ENCODE peak calls at places on chromosomes 13 and 19, in nine cellular contexts. U, I, J, Z, K, A, N, C and B are unnamed samples.

GRCh38 chr13:59261928-59262488 is 901.7 kb downstream of the DIAPH3 start:
- DNase-seq in U (no peak), I (no peak), J (no peak), Z (peak; percentile 68), K (peak; percentile 29), A (no peak), N (no peak), C (no peak), B (no peak)

GRCh38 chr19:14496849-14497346 is 971 bp upstream of the GIPC1 start:
- DNase-seq in U (no peak), I (no peak), J (no peak), Z (no peak), K (no peak), A (no peak), N (no peak), C (no peak), B (no peak)

GRCh38 chr19:27742041-27742440 is 1470.9 kb downstream of the UQCRFS1 start:
- DNase-seq in U (no peak), I (no peak), J (no peak), Z (no peak), K (no peak), A (peak; percentile 59), N (no peak), C (no peak), B (no peak)

GRCh38 chr13:114130708-114131580 is 1.5 kb downstream of the RASA3 start:
- DNase-seq in U (peak; percentile 76), I (peak; percentile 86), J (no peak), Z (peak; percentile 78), K (peak; percentile 91), A (peak; percentile 94), N (peak; percentile 57), C (no peak), B (no peak)

GRCh38 chr13:28574617-28575142 is 79.8 kb upstream of the FLT1 start:
- DNase-seq in U (no peak), I (no peak), J (no peak), Z (peak; percentile 92), K (peak; percentile 99), A (peak; percentile 96), N (no peak), C (no peak), B (peak; percentile 25)

GRCh38 chr13:94674609-94675348 is 37.6 kb downstream of the SOX21 start:
- DNase-seq in U (no peak), I (no peak), J (peak; percentile 17), Z (peak; percentile 58), K (peak; percentile 68), A (peak; percentile 18), N (no peak), C (peak; percentile 38), B (no peak)

GRCh38 chr13:102708991-102709390 is 14.1 kb upstream of the METTL21C start:
- DNase-seq in U (no peak), I (no peak), J (no peak), Z (no peak), K (no peak), A (no peak), N (no peak), C (no peak), B (no peak)

GRCh38 chr19:47729468-47729798 is 15.9 kb upstream of the NOP53 start:
- DNase-seq in U (peak; percentile 64), I (peak; percentile 85), J (no peak), Z (peak; percentile 90), K (peak; percentile 90), A (peak; percentile 92), N (peak; percentile 83), C (no peak), B (no peak)

GRCh38 chr13:75079226-75079625 is 402.7 kb downstream of the TBC1D4 start:
- DNase-seq in U (no peak), I (no peak), J (no peak), Z (peak; percentile 32), K (peak; percentile 90), A (peak; percentile 82), N (no peak), C (no peak), B (no peak)

GRCh38 chr19:33470686-33471085 is 50.9 kb downstream of the PEPD start:
- DNase-seq in U (no peak), I (peak; percentile 15), J (no peak), Z (no peak), K (no peak), A (no peak), N (no peak), C (no peak), B (no peak)

GRCh38 chr19:19121371-19121770 is 16.9 kb downstream of the TMEM161A start:
- DNase-seq in U (no peak), I (peak; percentile 42), J (no peak), Z (no peak), K (no peak), A (no peak), N (no peak), C (no peak), B (no peak)

GRCh38 chr13:111512707-111513106 is 192.3 kb downstream of the TEX29 start:
- DNase-seq in U (no peak), I (no peak), J (no peak), Z (no peak), K (no peak), A (no peak), N (no peak), C (no peak), B (no peak)

GRCh38 chr19:18304194-18304495 is 18.7 kb downstream of the LSM4 start:
- DNase-seq in U (peak; percentile 53), I (no peak), J (no peak), Z (no peak), K (no peak), A (no peak), N (no peak), C (no peak), B (no peak)

GRCh38 chr19:47436712-47437401 is 17.5 kb upstream of the MEIS3 start:
- DNase-seq in U (peak; percentile 77), I (peak; percentile 92), J (peak; percentile 83), Z (peak; percentile 70), K (peak; percentile 72), A (peak; percentile 30), N (peak; percentile 84), C (peak; percentile 82), B (peak; percentile 31)

GRCh38 chr13:111844222-111844671 is 222.7 kb upstream of the SOX1 start:
- DNase-seq in U (no peak), I (peak; percentile 50), J (no peak), Z (no peak), K (no peak), A (no peak), N (no peak), C (no peak), B (no peak)

GRCh38 chr13:38821753-38822551 is 135.1 kb downstream of the FREM2 start:
- DNase-seq in U (no peak), I (no peak), J (no peak), Z (no peak), K (no peak), A (peak; percentile 38), N (no peak), C (no peak), B (no peak)

GRCh38 chr13:111061338-111062045 is 53.6 kb upstream of the ARHGEF7 start:
- DNase-seq in U (no peak), I (no peak), J (no peak), Z (no peak), K (no peak), A (no peak), N (no peak), C (no peak), B (no peak)

GRCh38 chr19:13804830-13805683 is 9.8 kb downstream of the ZSWIM4 start:
- DNase-seq in U (peak; percentile 34), I (peak; percentile 83), J (no peak), Z (no peak), K (no peak), A (no peak), N (peak; percentile 57), C (no peak), B (no peak)

DNA sequence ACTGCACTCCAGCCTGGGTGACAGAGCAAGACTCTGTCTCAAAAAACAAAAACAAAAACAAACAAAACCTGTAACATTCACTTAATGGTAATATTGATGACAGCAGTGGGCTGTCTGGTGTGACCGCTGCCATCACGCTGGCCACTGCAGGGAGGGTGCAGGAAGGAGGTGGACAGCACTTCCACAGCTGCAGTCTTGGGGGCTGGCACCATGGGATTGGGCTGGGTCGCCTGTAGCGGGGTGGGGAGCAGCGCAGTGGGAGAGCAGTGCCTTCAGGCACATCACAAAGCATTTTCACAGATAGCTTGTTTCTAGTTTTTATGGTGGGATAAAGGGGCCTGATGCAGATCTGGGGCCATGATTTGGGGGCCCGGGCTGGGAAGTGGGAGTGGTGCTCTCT is 5.3 kb downstream of the IGFL4 start:
- DNase-seq in U (no peak), I (no peak), J (no peak), Z (no peak), K (no peak), A (no peak), N (no peak), C (no peak), B (no peak)
- H3K4me3 ChIP-seq in U (no peak overlapping the region), I (no peak overlapping the region), J (no peak overlapping the region), Z (no peak overlapping the region), K (no peak overlapping the region), A (no peak overlapping the region), N (no peak overlapping the region), C (no peak overlapping the region), B (no peak overlapping the region)

GRCh38 chr13:49418206-49418605 is 25.7 kb downstream of the CAB39L start:
- DNase-seq in U (no peak), I (no peak), J (no peak), Z (no peak), K (no peak), A (no peak), N (no peak), C (no peak), B (no peak)

GRCh38 chr13:49419292-49419691 is 24.6 kb downstream of the CAB39L start:
- DNase-seq in U (no peak), I (no peak), J (no peak), Z (no peak), K (peak; percentile 44), A (peak; percentile 65), N (no peak), C (peak; percentile 56), B (no peak)

GRCh38 chr13:49421391-49421790 is 22.5 kb downstream of the CAB39L start:
- DNase-seq in U (no peak), I (no peak), J (no peak), Z (peak; percentile 27), K (no peak), A (no peak), N (no peak), C (no peak), B (peak; percentile 22)
- TF ChIP-seq CTCF in U (no peak), I (no peak), J (no peak), Z (peak; percentile 18), K (no peak), A (no peak), N (no peak), C (peak; percentile 5), B (peak; percentile 58)

GRCh38 chr13:51923983-51924539 is 62.3 kb downstream of the CCDC70 start:
- DNase-seq in U (no peak), I (no peak), J (no peak), Z (no peak), K (no peak), A (no peak), N (no peak), C (no peak), B (no peak)
- H3K4me3 ChIP-seq in U (no peak overlapping the region), I (no peak overlapping the region), J (no peak overlapping the region), Z (no peak overlapping the region), K (no peak overlapping the region), A (no peak overlapping the region), N (no peak overlapping the region), C (no peak overlapping the region), B (no peak overlapping the region)

GRCh38 chr13:66627512-66627911 is 602.6 kb downstream of the PCDH9 start:
- DNase-seq in U (no peak), I (no peak), J (no peak), Z (no peak), K (no peak), A (no peak), N (no peak), C (no peak), B (no peak)
- TF ChIP-seq CTCF in U (no peak), I (no peak), J (no peak), Z (no peak), K (no peak), A (no peak), N (no peak), C (no peak), B (no peak)

GRCh38 chr19:55504252-55504603 is 16.0 kb downstream of the SSC5D start:
- DNase-seq in U (no peak), I (no peak), J (no peak), Z (no peak), K (no peak), A (no peak), N (no peak), C (no peak), B (no peak)
- H3K4me3 ChIP-seq in U (peak overlapping the region; percentile 52), I (no peak overlapping the region), J (peak overlapping the region; percentile 66), Z (peak overlapping the region; percentile 24), K (no peak overlapping the region), A (no peak overlapping the region), N (peak overlapping the region; percentile 50), C (no peak overlapping the region), B (no peak overlapping the region)